ENCODE peak calls at places on chromosome 11, in seven cellular contexts. T, E, W, K, M, S and A are unnamed samples.

GRCh38 chr11:111944139-111944538 is 7.0 kb downstream of the DIXDC1 start:
- DNase-seq in S (peak; percentile 20), W (no peak), K (no peak), E (peak; percentile 52), M (no peak), T (no peak), A (no peak)

GRCh38 chr11:47050284-47050683 is 113.7 kb downstream of the CSTPP1 start:
- DNase-seq in T (no peak), K (no peak), E (no peak), M (no peak), W (no peak), S (no peak), A (no peak)

GRCh38 chr11:4072668-4073285 is 21.8 kb upstream of the RRM1 start:
- DNase-seq in M (peak; percentile 47), K (no peak), T (no peak), E (peak; percentile 87), S (peak; percentile 74), W (peak; percentile 57), A (peak; percentile 80)

GRCh38 chr11:70745451-70745850 is 347.1 kb downstream of the CTTN start:
- DNase-seq in W (no peak), K (no peak), T (no peak), E (no peak), M (no peak), S (no peak), A (no peak)

GRCh38 chr11:45982656-45983470 is 60.4 kb downstream of the LARGE2 start:
- DNase-seq in S (peak; percentile 57), K (peak; percentile 18), W (no peak), T (peak; percentile 18), M (no peak), E (peak; percentile 90), A (no peak)

GRCh38 chr11:131281316-131281715 is 89.1 kb upstream of the NTM start:
- DNase-seq in K (no peak), E (no peak), M (no peak), T (no peak), S (no peak), W (no peak), A (no peak)

GRCh38 chr11:130999086-130999485 is 82.8 kb upstream of the SNX19 start:
- DNase-seq in T (no peak), M (no peak), W (no peak), K (no peak), S (no peak), E (no peak), A (no peak)

GRCh38 chr11:92475316-92475715 is 250.7 kb downstream of the FAT3 start:
- DNase-seq in S (no peak), E (no peak), W (no peak), M (no peak), T (no peak), K (no peak), A (no peak)

GRCh38 chr11:18115360-18116127 is 9.7 kb upstream of the SAAL1 start:
- DNase-seq in S (no peak), E (peak; percentile 89), K (no peak), W (peak; percentile 62), M (peak; percentile 50), T (peak; percentile 48), A (peak; percentile 25)